ENCODE peak calls at places on chromosome 7, in eight cellular contexts. N is NT2/D1, F is hypothalamus, C is T-helper 9 cell, K is AG04450, Y is A549, U is dermis blood vessel endothelial cell, D is nucleus accumbens. L is an unnamed sample.
A peak's percentile ranks its signal among the peaks of the same experiment; 100 is the strongest.

GRCh38 chr7:144738708-144739314 is 97.0 kb downstream of the TPK1 start:
- DNase-seq in N (peak; percentile 13), Y (peak; percentile 32), D (no peak), F (no peak), C (peak; percentile 2), K (no peak), U (peak; percentile 67), L (peak; percentile 61)

GRCh38 chr7:25093268-25093802 is 31.7 kb downstream of the CYCS start:
- DNase-seq in N (peak; percentile 81), Y (peak; percentile 90), F (no peak), D (no peak), K (peak; percentile 30), C (peak; percentile 72), U (peak; percentile 86), L (peak; percentile 90)

GRCh38 chr7:74449809-74450397 is 3.8 kb upstream of the GTF2IRD1 start:
- DNase-seq in F (no peak), U (peak; percentile 83), N (peak; percentile 67), C (peak; percentile 68), Y (peak; percentile 68), K (no peak), D (no peak), L (peak; percentile 58)

GRCh38 chr7:91520645-91521044 is 256.4 kb downstream of the FZD1 start:
- DNase-seq in C (no peak), K (no peak), N (no peak), F (no peak), U (no peak), D (no peak), Y (no peak), L (no peak)

GRCh38 chr7:14841850-14842249 is 60.7 kb downstream of the DGKB start:
- DNase-seq in D (no peak), K (no peak), Y (no peak), C (no peak), F (no peak), U (no peak), N (no peak), L (no peak)

GRCh38 chr7:159119026-159119741 is 25.5 kb downstream of the VIPR2 start:
- DNase-seq in C (no peak), N (no peak), Y (no peak), U (no peak), K (no peak), D (no peak), F (no peak), L (no peak)

GRCh38 chr7:69365588-69366241 is 232.6 kb upstream of the AUTS2 start:
- DNase-seq in N (no peak), Y (peak; percentile 77), K (no peak), F (no peak), U (no peak), D (no peak), C (no peak), L (no peak)

GRCh38 chr7:157521752-157522151 is 184.9 kb downstream of the DNAJB6 start:
- DNase-seq in C (no peak), N (no peak), U (no peak), K (no peak), Y (no peak), F (no peak), D (no peak), L (no peak)

GRCh38 chr7:66239467-66239856 is 34.3 kb downstream of the TPST1 start:
- DNase-seq in N (no peak), C (no peak), Y (no peak), D (no peak), U (no peak), K (no peak), F (no peak), L (no peak)

GRCh38 chr7:26367219-26367711 is 75.6 kb downstream of the SNX10 start:
- DNase-seq in C (no peak), F (no peak), K (no peak), Y (no peak), N (no peak), U (no peak), D (no peak), L (no peak)

L was measured in LoVo.